ENCODE peak calls at places on chromosome 16, in ten cellular contexts. W, O, N, C, B, Y, I, G, S and D are unnamed samples.

GRCh38 chr16:3971261-3971660 is 90.7 kb upstream of the CREBBP start:
- DNase-seq in C (no peak), B (no peak), W (no peak), O (no peak), N (peak), I (no peak), Y (no peak), S (no peak), G (peak), D (no peak)

GRCh38 chr16:50600582-50601283 is 52.5 kb downstream of the NKD1 start:
- DNase-seq in G (no peak), Y (no peak), S (no peak), B (peak), I (no peak), O (no peak), N (no peak), W (no peak), C (no peak), D (no peak)

GRCh38 chr16:73047536-73048291 is at the start of gene ZFHX3:
- DNase-seq in O (no peak), B (peak), I (no peak), G (peak), N (peak), C (no peak), S (peak), W (no peak), Y (no peak), D (no peak)

GRCh38 chr16:51355195-51355594 is 204.1 kb upstream of the SALL1 start:
- DNase-seq in W (no peak), Y (no peak), N (no peak), O (no peak), I (no peak), B (no peak), C (no peak), G (no peak), S (no peak), D (no peak)

GRCh38 chr16:14475370-14476139 is 154.5 kb downstream of the PARN start:
- DNase-seq in Y (no peak), B (no peak), S (no peak), N (no peak), C (no peak), I (no peak), O (no peak), G (no peak), W (no peak), D (no peak)

GRCh38 chr16:84966150-84966447 is 45.2 kb downstream of the ZDHHC7 start:
- DNase-seq in C (no peak), S (no peak), O (no peak), W (no peak), B (no peak), N (no peak), Y (no peak), I (no peak), G (no peak), D (no peak)

GRCh38 chr16:75083826-75084225 is 32.8 kb downstream of the LDHD start:
- DNase-seq in Y (no peak), N (no peak), G (no peak), I (no peak), O (no peak), S (no peak), B (no peak), C (no peak), W (no peak), D (no peak)

GRCh38 chr16:50670476-50670875 is 10.6 kb downstream of the SNX20 start:
- DNase-seq in C (no peak), B (no peak), O (no peak), N (no peak), G (no peak), I (no peak), Y (no peak), S (no peak), W (no peak), D (no peak)

GRCh38 chr16:7086842-7087616 is 245.6 kb upstream of the RBFOX1 start:
- DNase-seq in C (no peak), Y (no peak), G (no peak), B (peak), I (no peak), N (no peak), S (no peak), W (no peak), O (no peak), D (no peak)